ENCODE peak calls at places on chromosome 2, in eight cellular contexts. J is NCI-H1092 treated with DMSO at 0.1 percent for 48 hours; W is right cardiac atrium; H is body of pancreas; D is SJSA1; Q is activated T-helper 9 cell treated with anti-CD3 and anti-CD28 coated beads, Interleukin-2, amount 50 U/mL, for 16 hours; M is bronchial epithelial cell; K is DMS53. U is an unnamed sample.

GRCh38 chr2:86752934-86753333 is 32.8 kb downstream of the RMND5A start:
- DNase-seq in M (no peak), J (no peak), H (no peak), Q (no peak), W (no peak), K (no peak), D (no peak), U (no peak)

GRCh38 chr2:64989982-64990614 is 899 bp downstream of the SLC1A4 start:
- DNase-seq in K (peak), M (no peak), D (no peak), J (peak), W (peak), H (peak), Q (no peak), U (no peak)

GRCh38 chr2:168742258-168742932 is 60.0 kb upstream of the NOSTRIN start:
- DNase-seq in M (no peak), W (no peak), K (no peak), Q (no peak), D (no peak), H (no peak), J (peak), U (no peak)

GRCh38 chr2:174971868-174972781 is 33.1 kb downstream of the CHN1 start:
- DNase-seq in Q (no peak), D (peak), W (no peak), K (peak), M (peak), J (peak), H (no peak), U (no peak)

GRCh38 chr2:174716785-174717184 is 47.5 kb downstream of the CHRNA1 start:
- DNase-seq in M (no peak), D (no peak), W (no peak), Q (no peak), K (no peak), J (no peak), H (no peak), U (no peak)

GRCh38 chr2:159046966-159047365 is 78.5 kb downstream of the TANC1 start:
- DNase-seq in H (no peak), W (no peak), D (peak), M (peak), Q (no peak), J (no peak), K (no peak), U (no peak)

GRCh38 chr2:75994759-75995158 is 284.0 kb upstream of the GCFC2 start:
- DNase-seq in Q (no peak), K (peak), H (no peak), J (no peak), W (no peak), D (peak), M (no peak), U (no peak)

GRCh38 chr2:56008661-56009411 is 85.3 kb upstream of the EFEMP1 start:
- DNase-seq in Q (no peak), K (peak), W (peak), J (peak), M (peak), H (peak), D (peak), U (no peak)

GRCh38 chr2:159094173-159094737 is 125.8 kb downstream of the TANC1 start:
- DNase-seq in J (no peak), K (no peak), H (no peak), Q (no peak), D (no peak), W (peak), M (no peak), U (no peak)

GRCh38 chr2:71790261-71791038 is 337.1 kb downstream of the DYSF start:
- DNase-seq in K (peak), D (peak), W (no peak), Q (no peak), J (no peak), M (no peak), H (no peak), U (no peak)